ENCODE peak calls at places on chromosome 22, in nine cellular contexts. One of them, this sample, is unnamed.

GRCh38 chr22:39472570-39473556 is 16.1 kb downstream of the MGAT3 start:
- DNase-seq in uterus: no peak
- DNase-seq in PC-9: peak
- DNase-seq in cardiac fibroblast: peak
- DNase-seq in choroid plexus epithelial cell: peak
- DNase-seq in fibroblast of mammary gland: no peak
- DNase-seq in AG09309: no peak
- DNase-seq in AG10803: no peak
- DNase-seq in WERI-Rb-1: no peak
- DNase-seq in this sample: no peak

GRCh38 chr22:46761539-46762237 is 762 bp upstream of the TBC1D22A start:
- DNase-seq in uterus: no peak
- DNase-seq in PC-9: no peak
- DNase-seq in cardiac fibroblast: no peak
- DNase-seq in choroid plexus epithelial cell: no peak
- DNase-seq in fibroblast of mammary gland: no peak
- DNase-seq in AG09309: no peak
- DNase-seq in AG10803: no peak
- DNase-seq in WERI-Rb-1: peak
- DNase-seq in this sample: no peak

GRCh38 chr22:30314918-30315317 is 11.8 kb downstream of the TBC1D10A start:
- DNase-seq in uterus: no peak
- DNase-seq in PC-9: no peak
- DNase-seq in cardiac fibroblast: no peak
- DNase-seq in choroid plexus epithelial cell: peak
- DNase-seq in fibroblast of mammary gland: no peak
- DNase-seq in AG09309: no peak
- DNase-seq in AG10803: no peak
- DNase-seq in WERI-Rb-1: no peak
- DNase-seq in this sample: no peak

GRCh38 chr22:24181088-24181995 is at the start of gene SUSD2:
- DNase-seq in uterus: no peak
- DNase-seq in PC-9: no peak
- DNase-seq in cardiac fibroblast: no peak
- DNase-seq in choroid plexus epithelial cell: no peak
- DNase-seq in fibroblast of mammary gland: no peak
- DNase-seq in AG09309: no peak
- DNase-seq in AG10803: no peak
- DNase-seq in WERI-Rb-1: peak
- DNase-seq in this sample: no peak

GRCh38 chr22:47659467-47660302 is 897.2 kb downstream of the TBC1D22A start:
- DNase-seq in uterus: no peak
- DNase-seq in PC-9: no peak
- DNase-seq in cardiac fibroblast: no peak
- DNase-seq in choroid plexus epithelial cell: no peak
- DNase-seq in fibroblast of mammary gland: no peak
- DNase-seq in AG09309: no peak
- DNase-seq in AG10803: no peak
- DNase-seq in WERI-Rb-1: peak
- DNase-seq in this sample: no peak

GRCh38 chr22:46052801-46053562 is 76.0 kb upstream of the WNT7B start:
- DNase-seq in uterus: peak
- DNase-seq in PC-9: peak
- DNase-seq in cardiac fibroblast: peak
- DNase-seq in choroid plexus epithelial cell: peak
- DNase-seq in fibroblast of mammary gland: peak
- DNase-seq in AG09309: no peak
- DNase-seq in AG10803: peak
- DNase-seq in WERI-Rb-1: no peak
- DNase-seq in this sample: no peak

GRCh38 chr22:29313126-29314071 is 2.1 kb downstream of the RASL10A start:
- DNase-seq in uterus: no peak
- DNase-seq in PC-9: no peak
- DNase-seq in cardiac fibroblast: peak
- DNase-seq in choroid plexus epithelial cell: peak
- DNase-seq in fibroblast of mammary gland: peak
- DNase-seq in AG09309: no peak
- DNase-seq in AG10803: peak
- DNase-seq in WERI-Rb-1: no peak
- DNase-seq in this sample: no peak

GRCh38 chr22:45580703-45581381 is 78.2 kb downstream of the FBLN1 start:
- DNase-seq in uterus: no peak
- DNase-seq in PC-9: no peak
- DNase-seq in cardiac fibroblast: no peak
- DNase-seq in choroid plexus epithelial cell: no peak
- DNase-seq in fibroblast of mammary gland: no peak
- DNase-seq in AG09309: no peak
- DNase-seq in AG10803: no peak
- DNase-seq in WERI-Rb-1: no peak
- DNase-seq in this sample: no peak

GRCh38 chr22:45083659-45084305 is 74.0 kb upstream of the PHF21B start:
- DNase-seq in uterus: no peak
- DNase-seq in PC-9: peak
- DNase-seq in cardiac fibroblast: peak
- DNase-seq in choroid plexus epithelial cell: no peak
- DNase-seq in fibroblast of mammary gland: peak
- DNase-seq in AG09309: peak
- DNase-seq in AG10803: peak
- DNase-seq in WERI-Rb-1: peak
- DNase-seq in this sample: peak

GRCh38 chr22:40030757-40031092 is 36.0 kb downstream of the FAM83F start:
- DNase-seq in uterus: no peak
- DNase-seq in PC-9: no peak
- DNase-seq in cardiac fibroblast: no peak
- DNase-seq in choroid plexus epithelial cell: no peak
- DNase-seq in fibroblast of mammary gland: no peak
- DNase-seq in AG09309: no peak
- DNase-seq in AG10803: no peak
- DNase-seq in WERI-Rb-1: no peak
- DNase-seq in this sample: no peak

GRCh38 chr22:17548756-17549035 is 14.6 kb upstream of the SLC25A18 start:
- DNase-seq in uterus: no peak
- DNase-seq in PC-9: no peak
- DNase-seq in cardiac fibroblast: no peak
- DNase-seq in choroid plexus epithelial cell: no peak
- DNase-seq in fibroblast of mammary gland: no peak
- DNase-seq in AG09309: no peak
- DNase-seq in AG10803: no peak
- DNase-seq in WERI-Rb-1: no peak
- DNase-seq in this sample: no peak

GRCh38 chr22:49532831-49533802 is 294.6 kb downstream of the BRD1 start:
- DNase-seq in uterus: no peak
- DNase-seq in PC-9: no peak
- DNase-seq in cardiac fibroblast: no peak
- DNase-seq in choroid plexus epithelial cell: no peak
- DNase-seq in fibroblast of mammary gland: no peak
- DNase-seq in AG09309: no peak
- DNase-seq in AG10803: no peak
- DNase-seq in WERI-Rb-1: peak
- DNase-seq in this sample: no peak

GRCh38 chr22:29306175-29306829 is at the start of gene GAS2L1:
- DNase-seq in uterus: peak
- DNase-seq in PC-9: peak
- DNase-seq in cardiac fibroblast: peak
- DNase-seq in choroid plexus epithelial cell: peak
- DNase-seq in fibroblast of mammary gland: peak
- DNase-seq in AG09309: peak
- DNase-seq in AG10803: peak
- DNase-seq in WERI-Rb-1: peak
- DNase-seq in this sample: no peak

GRCh38 chr22:24146791-24147353 is 34.4 kb upstream of the SUSD2 start:
- DNase-seq in uterus: peak
- DNase-seq in PC-9: peak
- DNase-seq in cardiac fibroblast: peak
- DNase-seq in choroid plexus epithelial cell: peak
- DNase-seq in fibroblast of mammary gland: peak
- DNase-seq in AG09309: no peak
- DNase-seq in AG10803: peak
- DNase-seq in WERI-Rb-1: no peak
- DNase-seq in this sample: peak

GRCh38 chr22:35609761-35610160 is 7.4 kb downstream of the MB start:
- DNase-seq in uterus: no peak
- DNase-seq in PC-9: no peak
- DNase-seq in cardiac fibroblast: no peak
- DNase-seq in choroid plexus epithelial cell: no peak
- DNase-seq in fibroblast of mammary gland: no peak
- DNase-seq in AG09309: no peak
- DNase-seq in AG10803: no peak
- DNase-seq in WERI-Rb-1: no peak
- DNase-seq in this sample: no peak

GRCh38 chr22:30000566-30000965 is 79.7 kb upstream of the HORMAD2 start:
- DNase-seq in uterus: no peak
- DNase-seq in PC-9: no peak
- DNase-seq in cardiac fibroblast: peak
- DNase-seq in choroid plexus epithelial cell: peak
- DNase-seq in fibroblast of mammary gland: peak
- DNase-seq in AG09309: no peak
- DNase-seq in AG10803: no peak
- DNase-seq in WERI-Rb-1: no peak
- DNase-seq in this sample: no peak

GRCh38 chr22:30249049-30250038 is 2.8 kb upstream of the LIF start:
- DNase-seq in uterus: peak
- DNase-seq in PC-9: peak
- DNase-seq in cardiac fibroblast: peak
- DNase-seq in choroid plexus epithelial cell: no peak
- DNase-seq in fibroblast of mammary gland: peak
- DNase-seq in AG09309: no peak
- DNase-seq in AG10803: no peak
- DNase-seq in WERI-Rb-1: no peak
- DNase-seq in this sample: no peak

GRCh38 chr22:28674121-28674563 is 5.5 kb downstream of the TTC28 start:
- DNase-seq in uterus: no peak
- DNase-seq in PC-9: peak
- DNase-seq in cardiac fibroblast: peak
- DNase-seq in choroid plexus epithelial cell: peak
- DNase-seq in fibroblast of mammary gland: peak
- DNase-seq in AG09309: no peak
- DNase-seq in AG10803: peak
- DNase-seq in WERI-Rb-1: no peak
- DNase-seq in this sample: peak

GRCh38 chr22:29245626-29246385 is 22.0 kb downstream of the RHBDD3 start:
- DNase-seq in uterus: peak
- DNase-seq in PC-9: peak
- DNase-seq in cardiac fibroblast: peak
- DNase-seq in choroid plexus epithelial cell: peak
- DNase-seq in fibroblast of mammary gland: peak
- DNase-seq in AG09309: no peak
- DNase-seq in AG10803: peak
- DNase-seq in WERI-Rb-1: peak
- DNase-seq in this sample: peak

GRCh38 chr22:50577987-50578775 is at the start of gene CPT1B:
- DNase-seq in uterus: no peak
- DNase-seq in PC-9: no peak
- DNase-seq in cardiac fibroblast: peak
- DNase-seq in choroid plexus epithelial cell: peak
- DNase-seq in fibroblast of mammary gland: peak
- DNase-seq in AG09309: no peak
- DNase-seq in AG10803: peak
- DNase-seq in WERI-Rb-1: no peak
- DNase-seq in this sample: no peak
- TF ChIP-seq CTCF in uterus: no peak
- TF ChIP-seq CTCF in PC-9: no peak
- TF ChIP-seq CTCF in cardiac fibroblast: no peak
- TF ChIP-seq CTCF in choroid plexus epithelial cell: no peak
- TF ChIP-seq CTCF in fibroblast of mammary gland: no peak
- TF ChIP-seq CTCF in AG09309: peak
- TF ChIP-seq CTCF in AG10803: peak
- TF ChIP-seq CTCF in WERI-Rb-1: no peak
- TF ChIP-seq CTCF in this sample: no peak

GRCh38 chr22:21862386-21863242 is 4.8 kb downstream of the MAPK1 start:
- DNase-seq in uterus: no peak
- DNase-seq in PC-9: no peak
- DNase-seq in cardiac fibroblast: no peak
- DNase-seq in choroid plexus epithelial cell: no peak
- DNase-seq in fibroblast of mammary gland: no peak
- DNase-seq in AG09309: no peak
- DNase-seq in AG10803: no peak
- DNase-seq in WERI-Rb-1: no peak
- DNase-seq in this sample: no peak
- H3K4me3 ChIP-seq in uterus: no peak
- H3K4me3 ChIP-seq in PC-9: no peak
- H3K4me3 ChIP-seq in cardiac fibroblast: no peak
- H3K4me3 ChIP-seq in choroid plexus epithelial cell: no peak
- H3K4me3 ChIP-seq in fibroblast of mammary gland: no peak
- H3K4me3 ChIP-seq in AG09309: no peak
- H3K4me3 ChIP-seq in AG10803: no peak
- H3K4me3 ChIP-seq in WERI-Rb-1: no peak
- H3K4me3 ChIP-seq in this sample: no peak

GRCh38 chr22:27627444-27627833 is 174.1 kb downstream of the MN1 start:
- DNase-seq in uterus: no peak
- DNase-seq in PC-9: no peak
- DNase-seq in cardiac fibroblast: no peak
- DNase-seq in choroid plexus epithelial cell: peak
- DNase-seq in fibroblast of mammary gland: peak
- DNase-seq in AG09309: no peak
- DNase-seq in AG10803: no peak
- DNase-seq in WERI-Rb-1: no peak
- DNase-seq in this sample: no peak
- TF ChIP-seq CTCF in uterus: no peak
- TF ChIP-seq CTCF in PC-9: no peak
- TF ChIP-seq CTCF in cardiac fibroblast: no peak
- TF ChIP-seq CTCF in choroid plexus epithelial cell: peak
- TF ChIP-seq CTCF in fibroblast of mammary gland: no peak
- TF ChIP-seq CTCF in AG09309: no peak
- TF ChIP-seq CTCF in AG10803: no peak
- TF ChIP-seq CTCF in WERI-Rb-1: peak
- TF ChIP-seq CTCF in this sample: no peak

GRCh38 chr22:31481129-31481528 is 8.5 kb downstream of the EIF4ENIF1 start:
- DNase-seq in uterus: no peak
- DNase-seq in PC-9: no peak
- DNase-seq in cardiac fibroblast: no peak
- DNase-seq in choroid plexus epithelial cell: no peak
- DNase-seq in fibroblast of mammary gland: no peak
- DNase-seq in AG09309: no peak
- DNase-seq in AG10803: no peak
- DNase-seq in WERI-Rb-1: no peak
- DNase-seq in this sample: no peak

GRCh38 chr22:31474743-31475142 is 14.9 kb downstream of the EIF4ENIF1 start:
- DNase-seq in uterus: no peak
- DNase-seq in PC-9: no peak
- DNase-seq in cardiac fibroblast: peak
- DNase-seq in choroid plexus epithelial cell: peak
- DNase-seq in fibroblast of mammary gland: peak
- DNase-seq in AG09309: peak
- DNase-seq in AG10803: peak
- DNase-seq in WERI-Rb-1: no peak
- DNase-seq in this sample: peak

GRCh38 chr22:31475778-31476177 is 13.9 kb downstream of the EIF4ENIF1 start:
- DNase-seq in uterus: no peak
- DNase-seq in PC-9: no peak
- DNase-seq in cardiac fibroblast: no peak
- DNase-seq in choroid plexus epithelial cell: no peak
- DNase-seq in fibroblast of mammary gland: no peak
- DNase-seq in AG09309: no peak
- DNase-seq in AG10803: no peak
- DNase-seq in WERI-Rb-1: no peak
- DNase-seq in this sample: no peak

DNA sequence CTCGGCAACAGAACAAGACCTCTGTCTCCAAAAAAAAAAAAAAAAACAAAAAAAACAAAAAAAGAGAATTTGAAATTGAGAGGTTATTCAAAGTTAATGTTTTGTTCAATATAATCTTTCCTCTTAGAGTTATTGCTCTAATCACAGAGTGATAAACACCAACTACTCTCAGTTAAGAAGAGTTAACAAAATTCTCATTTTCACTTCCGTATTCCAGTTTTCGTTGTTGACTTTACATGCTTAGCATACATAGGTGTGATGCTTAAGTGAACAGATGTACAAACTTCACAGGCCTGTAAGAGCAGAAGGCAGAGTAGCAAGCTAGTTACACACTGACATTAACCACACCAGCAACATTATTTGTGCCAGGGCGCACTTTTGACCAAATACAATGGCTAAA is 12.3 kb downstream of the EIF4ENIF1 start:
- DNase-seq in uterus: no peak
- DNase-seq in PC-9: no peak
- DNase-seq in cardiac fibroblast: no peak
- DNase-seq in choroid plexus epithelial cell: no peak
- DNase-seq in fibroblast of mammary gland: no peak
- DNase-seq in AG09309: no peak
- DNase-seq in AG10803: no peak
- DNase-seq in WERI-Rb-1: no peak
- DNase-seq in this sample: no peak
- H3K4me3 ChIP-seq in uterus: no peak
- H3K4me3 ChIP-seq in PC-9: no peak
- H3K4me3 ChIP-seq in cardiac fibroblast: no peak
- H3K4me3 ChIP-seq in choroid plexus epithelial cell: no peak
- H3K4me3 ChIP-seq in fibroblast of mammary gland: no peak
- H3K4me3 ChIP-seq in AG09309: no peak
- H3K4me3 ChIP-seq in AG10803: no peak
- H3K4me3 ChIP-seq in WERI-Rb-1: no peak
- H3K4me3 ChIP-seq in this sample: no peak